ENCODE peak calls at places on chromosome 2, in ten cellular contexts. One of them, this sample, is unnamed.

GRCh38 chr2:128835974-128836373 is 517.3 kb upstream of the HS6ST1 start:
- DNase-seq in uterus: no peak
- DNase-seq in HCT116: no peak
- DNase-seq in ovary: no peak
- DNase-seq in tibial nerve: no peak
- DNase-seq in IMR-90: no peak
- DNase-seq in body of pancreas: no peak
- DNase-seq in K562: no peak
- DNase-seq in prostate gland: no peak
- DNase-seq in sigmoid colon: no peak
- DNase-seq in this sample: no peak

GRCh38 chr2:42998721-42999120 is 206.3 kb upstream of the HAAO start:
- DNase-seq in body of pancreas: no peak
- DNase-seq in sigmoid colon: no peak
- DNase-seq in IMR-90: no peak
- DNase-seq in tibial nerve: no peak
- DNase-seq in ovary: no peak
- DNase-seq in prostate gland: no peak
- DNase-seq in K562: no peak
- DNase-seq in HCT116: no peak
- DNase-seq in uterus: no peak
- DNase-seq in this sample: peak

GRCh38 chr2:41136966-41137494 is 685.1 kb upstream of the SLC8A1 start:
- DNase-seq in IMR-90: no peak
- DNase-seq in ovary: no peak
- DNase-seq in HCT116: no peak
- DNase-seq in sigmoid colon: no peak
- DNase-seq in prostate gland: no peak
- DNase-seq in uterus: no peak
- DNase-seq in tibial nerve: no peak
- DNase-seq in body of pancreas: no peak
- DNase-seq in K562: no peak
- DNase-seq in this sample: no peak

GRCh38 chr2:151484100-151484499 is 74.4 kb downstream of the RIF1 start:
- DNase-seq in body of pancreas: no peak
- DNase-seq in sigmoid colon: no peak
- DNase-seq in prostate gland: no peak
- DNase-seq in IMR-90: no peak
- DNase-seq in HCT116: no peak
- DNase-seq in K562: no peak
- DNase-seq in uterus: no peak
- DNase-seq in tibial nerve: no peak
- DNase-seq in ovary: no peak
- DNase-seq in this sample: no peak

GRCh38 chr2:167509585-167509984 is 621.3 kb downstream of the XIRP2 start:
- DNase-seq in body of pancreas: no peak
- DNase-seq in tibial nerve: no peak
- DNase-seq in IMR-90: peak
- DNase-seq in HCT116: no peak
- DNase-seq in prostate gland: no peak
- DNase-seq in sigmoid colon: no peak
- DNase-seq in ovary: no peak
- DNase-seq in uterus: no peak
- DNase-seq in K562: no peak
- DNase-seq in this sample: no peak

GRCh38 chr2:25025996-25026530 is 15.8 kb upstream of the EFR3B start:
- DNase-seq in IMR-90: no peak
- DNase-seq in body of pancreas: no peak
- DNase-seq in tibial nerve: no peak
- DNase-seq in sigmoid colon: no peak
- DNase-seq in uterus: no peak
- DNase-seq in prostate gland: no peak
- DNase-seq in HCT116: no peak
- DNase-seq in K562: no peak
- DNase-seq in ovary: no peak
- DNase-seq in this sample: no peak

GRCh38 chr2:233350708-233351107 is 3.6 kb upstream of the DGKD start:
- DNase-seq in ovary: peak
- DNase-seq in IMR-90: peak
- DNase-seq in tibial nerve: no peak
- DNase-seq in uterus: peak
- DNase-seq in K562: peak
- DNase-seq in HCT116: peak
- DNase-seq in sigmoid colon: no peak
- DNase-seq in prostate gland: peak
- DNase-seq in body of pancreas: no peak
- DNase-seq in this sample: no peak

GRCh38 chr2:163681765-163682164 is 54.0 kb downstream of the FIGN start:
- DNase-seq in sigmoid colon: peak
- DNase-seq in K562: no peak
- DNase-seq in ovary: peak
- DNase-seq in IMR-90: peak
- DNase-seq in HCT116: no peak
- DNase-seq in body of pancreas: no peak
- DNase-seq in tibial nerve: no peak
- DNase-seq in prostate gland: no peak
- DNase-seq in uterus: peak
- DNase-seq in this sample: no peak

GRCh38 chr2:47255794-47256193 is 100.7 kb upstream of the STPG4 start:
- DNase-seq in sigmoid colon: no peak
- DNase-seq in ovary: no peak
- DNase-seq in K562: no peak
- DNase-seq in body of pancreas: no peak
- DNase-seq in HCT116: no peak
- DNase-seq in IMR-90: no peak
- DNase-seq in prostate gland: no peak
- DNase-seq in tibial nerve: no peak
- DNase-seq in uterus: no peak
- DNase-seq in this sample: no peak

GRCh38 chr2:150474326-150475074 is 13.0 kb downstream of the RND3 start:
- DNase-seq in prostate gland: no peak
- DNase-seq in uterus: no peak
- DNase-seq in sigmoid colon: no peak
- DNase-seq in K562: no peak
- DNase-seq in HCT116: no peak
- DNase-seq in ovary: no peak
- DNase-seq in tibial nerve: no peak
- DNase-seq in IMR-90: peak
- DNase-seq in body of pancreas: no peak
- DNase-seq in this sample: no peak
- H3K27ac ChIP-seq in prostate gland: peak
- H3K27ac ChIP-seq in uterus: peak
- H3K27ac ChIP-seq in sigmoid colon: peak
- H3K27ac ChIP-seq in K562: no peak
- H3K27ac ChIP-seq in HCT116: no peak
- H3K27ac ChIP-seq in ovary: no peak
- H3K27ac ChIP-seq in tibial nerve: no peak
- H3K27ac ChIP-seq in IMR-90: peak
- H3K27ac ChIP-seq in body of pancreas: no peak
- H3K27ac ChIP-seq in this sample: peak

DNA sequence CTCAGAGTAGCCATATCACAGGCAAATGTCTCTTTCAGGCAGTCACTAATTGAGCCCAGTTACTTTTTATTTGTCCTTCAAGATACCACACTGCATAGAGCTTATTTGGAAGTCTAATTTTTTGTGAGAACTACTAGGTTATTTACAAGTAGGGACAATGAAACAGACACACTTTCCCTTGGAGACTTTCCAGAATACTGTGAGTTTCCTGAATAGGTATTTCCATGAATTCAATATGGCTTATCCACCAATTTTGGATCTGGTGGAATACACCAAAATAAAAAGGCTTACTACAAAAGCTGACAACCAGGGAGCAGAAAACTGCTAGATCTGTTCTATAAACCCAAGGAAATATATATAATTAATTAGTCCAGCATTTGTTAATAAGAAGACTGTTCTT is 83.2 kb downstream of the NRXN1 start:
- DNase-seq in K562: no peak
- DNase-seq in prostate gland: no peak
- DNase-seq in sigmoid colon: no peak
- DNase-seq in uterus: no peak
- DNase-seq in HCT116: no peak
- DNase-seq in body of pancreas: no peak
- DNase-seq in IMR-90: no peak
- DNase-seq in tibial nerve: no peak
- DNase-seq in ovary: no peak
- DNase-seq in this sample: no peak
- TF ChIP-seq CTCF in K562: no peak
- TF ChIP-seq CTCF in prostate gland: no peak
- TF ChIP-seq CTCF in sigmoid colon: no peak
- TF ChIP-seq CTCF in uterus: no peak
- TF ChIP-seq CTCF in HCT116: no peak
- TF ChIP-seq CTCF in body of pancreas: no peak
- TF ChIP-seq CTCF in IMR-90: no peak
- TF ChIP-seq CTCF in tibial nerve: no peak
- TF ChIP-seq CTCF in ovary: no peak
- TF ChIP-seq CTCF in this sample: no peak

GRCh38 chr2:10785260-10785659 is 27.3 kb downstream of the PDIA6 start:
- DNase-seq in tibial nerve: no peak
- DNase-seq in sigmoid colon: peak
- DNase-seq in body of pancreas: no peak
- DNase-seq in IMR-90: no peak
- DNase-seq in prostate gland: no peak
- DNase-seq in HCT116: no peak
- DNase-seq in K562: no peak
- DNase-seq in ovary: no peak
- DNase-seq in uterus: no peak
- DNase-seq in this sample: no peak
- TF ChIP-seq POLR2A in tibial nerve: no peak
- TF ChIP-seq POLR2A in sigmoid colon: no peak
- TF ChIP-seq POLR2A in body of pancreas: no peak
- TF ChIP-seq POLR2A in IMR-90: no peak
- TF ChIP-seq POLR2A in prostate gland: no peak
- TF ChIP-seq POLR2A in HCT116: no peak
- TF ChIP-seq POLR2A in K562: no peak
- TF ChIP-seq POLR2A in ovary: no peak
- TF ChIP-seq POLR2A in uterus: no peak
- TF ChIP-seq POLR2A in this sample: no peak

GRCh38 chr2:74183878-74184277 is 5.2 kb upstream of the MOB1A start:
- DNase-seq in sigmoid colon: no peak
- DNase-seq in uterus: no peak
- DNase-seq in ovary: no peak
- DNase-seq in IMR-90: no peak
- DNase-seq in body of pancreas: no peak
- DNase-seq in prostate gland: no peak
- DNase-seq in tibial nerve: no peak
- DNase-seq in HCT116: no peak
- DNase-seq in K562: no peak
- DNase-seq in this sample: no peak
- H3K27ac ChIP-seq in sigmoid colon: no peak
- H3K27ac ChIP-seq in uterus: no peak
- H3K27ac ChIP-seq in ovary: no peak
- H3K27ac ChIP-seq in IMR-90: no peak
- H3K27ac ChIP-seq in body of pancreas: no peak
- H3K27ac ChIP-seq in prostate gland: no peak
- H3K27ac ChIP-seq in tibial nerve: no peak
- H3K27ac ChIP-seq in HCT116: no peak
- H3K27ac ChIP-seq in K562: no peak
- H3K27ac ChIP-seq in this sample: peak

GRCh38 chr2:31033032-31033431 is 105.2 kb downstream of the GALNT14 start:
- DNase-seq in K562: no peak
- DNase-seq in HCT116: no peak
- DNase-seq in prostate gland: no peak
- DNase-seq in sigmoid colon: no peak
- DNase-seq in body of pancreas: no peak
- DNase-seq in IMR-90: no peak
- DNase-seq in ovary: no peak
- DNase-seq in uterus: no peak
- DNase-seq in tibial nerve: no peak
- DNase-seq in this sample: no peak
- TF ChIP-seq CTCF in K562: no peak
- TF ChIP-seq CTCF in HCT116: no peak
- TF ChIP-seq CTCF in prostate gland: no peak
- TF ChIP-seq CTCF in sigmoid colon: no peak
- TF ChIP-seq CTCF in body of pancreas: no peak
- TF ChIP-seq CTCF in IMR-90: no peak
- TF ChIP-seq CTCF in ovary: no peak
- TF ChIP-seq CTCF in uterus: no peak
- TF ChIP-seq CTCF in tibial nerve: no peak
- TF ChIP-seq CTCF in this sample: no peak

GRCh38 chr2:84829693-84830092 is 51.2 kb downstream of the TRABD2A start:
- DNase-seq in ovary: no peak
- DNase-seq in HCT116: no peak
- DNase-seq in uterus: no peak
- DNase-seq in sigmoid colon: no peak
- DNase-seq in tibial nerve: no peak
- DNase-seq in IMR-90: no peak
- DNase-seq in prostate gland: no peak
- DNase-seq in K562: no peak
- DNase-seq in body of pancreas: no peak
- DNase-seq in this sample: no peak

GRCh38 chr2:84832772-84833461 is 48.0 kb downstream of the TRABD2A start:
- DNase-seq in prostate gland: no peak
- DNase-seq in K562: no peak
- DNase-seq in IMR-90: peak
- DNase-seq in HCT116: no peak
- DNase-seq in uterus: no peak
- DNase-seq in tibial nerve: no peak
- DNase-seq in body of pancreas: no peak
- DNase-seq in ovary: no peak
- DNase-seq in sigmoid colon: no peak
- DNase-seq in this sample: peak

GRCh38 chr2:84830758-84831500 is 50.0 kb downstream of the TRABD2A start:
- DNase-seq in uterus: no peak
- DNase-seq in body of pancreas: no peak
- DNase-seq in sigmoid colon: no peak
- DNase-seq in IMR-90: no peak
- DNase-seq in ovary: no peak
- DNase-seq in prostate gland: no peak
- DNase-seq in tibial nerve: no peak
- DNase-seq in HCT116: no peak
- DNase-seq in K562: no peak
- DNase-seq in this sample: no peak

GRCh38 chr2:84827978-84828575 is 52.8 kb downstream of the TRABD2A start:
- DNase-seq in IMR-90: no peak
- DNase-seq in sigmoid colon: no peak
- DNase-seq in body of pancreas: no peak
- DNase-seq in prostate gland: no peak
- DNase-seq in uterus: no peak
- DNase-seq in tibial nerve: no peak
- DNase-seq in HCT116: no peak
- DNase-seq in K562: no peak
- DNase-seq in ovary: no peak
- DNase-seq in this sample: no peak

GRCh38 chr2:84830095-84830494 is 50.8 kb downstream of the TRABD2A start:
- DNase-seq in ovary: peak
- DNase-seq in uterus: no peak
- DNase-seq in IMR-90: no peak
- DNase-seq in prostate gland: no peak
- DNase-seq in tibial nerve: peak
- DNase-seq in HCT116: no peak
- DNase-seq in K562: peak
- DNase-seq in sigmoid colon: peak
- DNase-seq in body of pancreas: no peak
- DNase-seq in this sample: peak
- TF ChIP-seq POLR2A in ovary: no peak
- TF ChIP-seq POLR2A in uterus: no peak
- TF ChIP-seq POLR2A in IMR-90: no peak
- TF ChIP-seq POLR2A in prostate gland: no peak
- TF ChIP-seq POLR2A in tibial nerve: no peak
- TF ChIP-seq POLR2A in HCT116: no peak
- TF ChIP-seq POLR2A in K562: no peak
- TF ChIP-seq POLR2A in sigmoid colon: no peak
- TF ChIP-seq POLR2A in body of pancreas: no peak
- TF ChIP-seq POLR2A in this sample: no peak

This sample was measured in spleen.